ENCODE peak calls at places on chromosomes 1 and 21, in four cellular contexts. One of them, this sample, is unnamed.

GRCh38 chr1:185132534-185132933 is 24.2 kb downstream of the TRMT1L start:
- DNase-seq in neural progenitor cell: no peak
- DNase-seq in RPMI7951: no peak
- DNase-seq in mucosa of descending colon: no peak
- DNase-seq in this sample: no peak

GRCh38 chr1:25628741-25629421 is 12.3 kb downstream of the MAN1C1 start:
- DNase-seq in neural progenitor cell: no peak
- DNase-seq in RPMI7951: no peak
- DNase-seq in mucosa of descending colon: no peak
- DNase-seq in this sample: no peak

GRCh38 chr1:57911427-57911826 is 487.6 kb upstream of the DAB1 start:
- DNase-seq in mucosa of descending colon: no peak
- DNase-seq in RPMI7951: no peak
- DNase-seq in neural progenitor cell: no peak
- DNase-seq in this sample: no peak

GRCh38 chr1:172727956-172728603 is 69.2 kb downstream of the FASLG start:
- DNase-seq in mucosa of descending colon: peak; percentile 19
- DNase-seq in neural progenitor cell: peak; percentile 42
- DNase-seq in RPMI7951: peak; percentile 55
- DNase-seq in this sample: peak; percentile 90

GRCh38 chr1:2103266-2103900 is 53.2 kb downstream of the PRKCZ start:
- DNase-seq in mucosa of descending colon: no peak
- DNase-seq in RPMI7951: no peak
- DNase-seq in neural progenitor cell: no peak
- DNase-seq in this sample: no peak

GRCh38 chr1:85311818-85312217 is 35.4 kb upstream of the BCL10 start:
- DNase-seq in mucosa of descending colon: no peak
- DNase-seq in neural progenitor cell: no peak
- DNase-seq in RPMI7951: peak; percentile 60
- DNase-seq in this sample: no peak

GRCh38 chr21:46559291-46559983 is 45.4 kb downstream of the S100B start:
- DNase-seq in RPMI7951: no peak
- DNase-seq in mucosa of descending colon: no peak
- DNase-seq in neural progenitor cell: no peak
- DNase-seq in this sample: no peak

GRCh38 chr1:10703702-10704101 is 92.7 kb downstream of the CASZ1 start:
- DNase-seq in RPMI7951: no peak
- DNase-seq in mucosa of descending colon: no peak
- DNase-seq in neural progenitor cell: no peak
- DNase-seq in this sample: no peak

GRCh38 chr21:37877171-37877570 is 39.1 kb downstream of the KCNJ6 start:
- DNase-seq in RPMI7951: peak; percentile 39
- DNase-seq in neural progenitor cell: no peak
- DNase-seq in mucosa of descending colon: no peak
- DNase-seq in this sample: no peak